ENCODE peak calls at places on chromosomes 5 and 9, in four cellular contexts. One of them, this sample, is unnamed. For H3K4me1 and H3K27me3, the result is how much of the 10 kb centered on the place peaks cover.

GRCh38 chr5:128455861-128456361 is 82.1 kb downstream of the FBN2 start:
- DNase-seq in lower lobe of right lung: no peak
- DNase-seq in fibroblast of lung: no peak
- DNase-seq in heart right ventricle: no peak
- DNase-seq in this sample: peak

GRCh38 chr5:73263001-73263710 is 90.2 kb downstream of the TMEM174 start:
- DNase-seq in heart right ventricle: no peak
- DNase-seq in lower lobe of right lung: no peak
- DNase-seq in fibroblast of lung: no peak
- DNase-seq in this sample: no peak

GRCh38 chr5:75053286-75054109 is 1.1 kb upstream of the GCNT4 start:
- DNase-seq in heart right ventricle: peak
- DNase-seq in lower lobe of right lung: peak
- DNase-seq in fibroblast of lung: peak
- DNase-seq in this sample: peak

GRCh38 chr9:97845130-97845529 is 7.9 kb upstream of the FOXE1 start:
- DNase-seq in fibroblast of lung: no peak
- DNase-seq in lower lobe of right lung: no peak
- DNase-seq in heart right ventricle: no peak
- DNase-seq in this sample: no peak

GRCh38 chr9:27184556-27185351 is 75.7 kb downstream of the TEK start:
- DNase-seq in lower lobe of right lung: no peak
- DNase-seq in fibroblast of lung: peak
- DNase-seq in heart right ventricle: no peak
- DNase-seq in this sample: no peak

GRCh38 chr9:93263334-93264229 is 79.6 kb downstream of the WNK2 start:
- DNase-seq in lower lobe of right lung: peak
- DNase-seq in heart right ventricle: no peak
- DNase-seq in fibroblast of lung: no peak
- DNase-seq in this sample: no peak

GRCh38 chr9:130998596-130999264 is 10.2 kb upstream of the LAMC3 start:
- DNase-seq in lower lobe of right lung: peak
- DNase-seq in fibroblast of lung: no peak
- DNase-seq in heart right ventricle: no peak
- DNase-seq in this sample: no peak

GRCh38 chr5:175378444-175379028 is 65.4 kb downstream of the DRD1 start:
- DNase-seq in lower lobe of right lung: no peak
- DNase-seq in heart right ventricle: no peak
- DNase-seq in fibroblast of lung: peak
- DNase-seq in this sample: peak

GRCh38 chr5:11497651-11498050 is 406.6 kb downstream of the CTNND2 start:
- DNase-seq in fibroblast of lung: no peak
- DNase-seq in lower lobe of right lung: no peak
- DNase-seq in heart right ventricle: no peak
- DNase-seq in this sample: no peak

GRCh38 chr9:114224247-114224610 is 68.9 kb downstream of the COL27A1 start:
- DNase-seq in heart right ventricle: no peak
- DNase-seq in lower lobe of right lung: no peak
- DNase-seq in fibroblast of lung: peak
- DNase-seq in this sample: peak

GRCh38 chr5:147507480-147508126 is 2.3 kb downstream of the DPYSL3 start:
- DNase-seq in lower lobe of right lung: no peak
- DNase-seq in fibroblast of lung: peak
- DNase-seq in heart right ventricle: no peak
- DNase-seq in this sample: no peak

GRCh38 chr5:125210241-125210947 is 464.0 kb upstream of the ZNF608 start:
- DNase-seq in fibroblast of lung: no peak
- DNase-seq in heart right ventricle: no peak
- DNase-seq in lower lobe of right lung: no peak
- DNase-seq in this sample: no peak

GRCh38 chr9:77023726-77024125 is 4.3 kb downstream of the FOXB2 start:
- DNase-seq in fibroblast of lung: no peak
- DNase-seq in heart right ventricle: no peak
- DNase-seq in lower lobe of right lung: no peak
- DNase-seq in this sample: no peak

GRCh38 chr9:16364347-16364746 is 506.1 kb downstream of the BNC2 start:
- DNase-seq in heart right ventricle: peak
- DNase-seq in lower lobe of right lung: peak
- DNase-seq in fibroblast of lung: no peak
- DNase-seq in this sample: no peak

GRCh38 chr9:110048976-110049698 is 158.8 kb downstream of the C9orf152 start:
- DNase-seq in lower lobe of right lung: no peak
- DNase-seq in heart right ventricle: peak
- DNase-seq in fibroblast of lung: peak
- DNase-seq in this sample: no peak

GRCh38 chr5:168752416-168753190 is 173.4 kb upstream of the PANK3 start:
- DNase-seq in fibroblast of lung: no peak
- DNase-seq in heart right ventricle: no peak
- DNase-seq in lower lobe of right lung: no peak
- DNase-seq in this sample: no peak

GRCh38 chr9:94867281-94867841 is 140.9 kb downstream of the AOPEP start:
- DNase-seq in fibroblast of lung: peak
- DNase-seq in heart right ventricle: peak
- DNase-seq in lower lobe of right lung: peak
- DNase-seq in this sample: peak
- H3K4me1 ChIP-seq in fibroblast of lung: under half
- H3K4me1 ChIP-seq in heart right ventricle: under half
- H3K4me1 ChIP-seq in lower lobe of right lung: half or more
- H3K4me1 ChIP-seq in this sample: half or more

GRCh38 chr5:126884269-126884819 is 107.4 kb downstream of the LMNB1 start:
- DNase-seq in lower lobe of right lung: no peak
- DNase-seq in fibroblast of lung: peak
- DNase-seq in heart right ventricle: no peak
- DNase-seq in this sample: no peak
- H3K27ac ChIP-seq in lower lobe of right lung: no peak
- H3K27ac ChIP-seq in fibroblast of lung: no peak
- H3K27ac ChIP-seq in heart right ventricle: no peak
- H3K27ac ChIP-seq in this sample: no peak

DNA sequence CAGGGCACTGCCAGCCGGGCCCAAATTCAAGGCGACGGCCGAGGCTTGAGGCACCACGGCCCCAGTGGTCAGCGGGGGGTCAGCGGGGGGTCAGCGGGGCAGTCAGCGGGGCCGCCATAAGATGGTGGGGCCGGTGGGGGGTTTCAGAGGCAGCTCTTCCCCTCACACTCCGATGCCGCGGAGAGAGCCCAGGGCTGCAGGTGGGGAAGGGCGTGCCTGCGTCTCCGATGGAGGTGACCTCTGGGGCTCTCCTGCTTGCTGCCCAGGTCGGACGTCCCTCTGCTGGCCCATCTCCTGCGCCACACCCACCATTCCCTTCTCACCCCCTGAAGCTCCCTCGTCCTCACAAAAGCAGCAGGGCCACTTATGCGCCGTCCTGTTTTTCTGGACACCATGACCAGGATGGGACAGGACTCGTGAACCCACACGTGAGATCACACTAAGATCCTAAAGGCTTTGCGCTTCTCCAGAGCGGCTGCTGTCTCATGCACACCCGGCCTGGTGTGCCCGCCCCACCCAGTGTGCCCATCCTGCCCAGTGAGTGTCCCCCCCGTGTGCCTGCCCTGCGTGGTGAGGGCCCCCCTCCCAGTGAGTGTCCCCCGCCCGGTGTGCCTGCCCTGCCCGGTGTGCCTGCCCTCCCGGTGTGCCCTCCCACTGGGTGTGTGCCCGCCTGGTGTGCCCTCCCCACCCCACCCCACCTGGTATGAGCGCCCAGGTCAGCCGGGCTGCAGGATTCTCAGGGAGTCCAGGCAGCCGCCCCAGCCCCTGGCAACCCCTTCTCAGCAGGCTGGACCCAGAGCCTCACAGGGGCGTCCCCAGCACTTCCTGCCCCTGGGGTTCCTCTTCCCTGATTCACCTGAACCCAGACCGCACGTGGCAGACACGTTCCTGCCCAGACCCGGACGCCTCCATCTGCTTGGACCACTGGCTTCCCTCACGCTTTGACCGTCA is 48.7 kb upstream of the NKD2 start:
- DNase-seq in fibroblast of lung: no peak
- DNase-seq in heart right ventricle: no peak
- DNase-seq in lower lobe of right lung: no peak
- DNase-seq in this sample: no peak
- H3K27me3 ChIP-seq in fibroblast of lung: under half
- H3K27me3 ChIP-seq in heart right ventricle: under half
- H3K27me3 ChIP-seq in lower lobe of right lung: under half
- H3K27me3 ChIP-seq in this sample: under half

GRCh38 chr5:142356716-142357468 is 32.1 kb upstream of the SPRY4 start:
- DNase-seq in heart right ventricle: peak
- DNase-seq in fibroblast of lung: peak
- DNase-seq in lower lobe of right lung: peak
- DNase-seq in this sample: peak

GRCh38 chr5:142358121-142358520 is 33.3 kb upstream of the SPRY4 start:
- DNase-seq in fibroblast of lung: no peak
- DNase-seq in heart right ventricle: no peak
- DNase-seq in lower lobe of right lung: no peak
- DNase-seq in this sample: no peak

GRCh38 chr5:142360051-142360498 is 35.3 kb upstream of the SPRY4 start:
- DNase-seq in heart right ventricle: no peak
- DNase-seq in lower lobe of right lung: no peak
- DNase-seq in fibroblast of lung: no peak
- DNase-seq in this sample: no peak

GRCh38 chr5:142357469-142358090 is 32.8 kb upstream of the SPRY4 start:
- DNase-seq in fibroblast of lung: peak
- DNase-seq in lower lobe of right lung: no peak
- DNase-seq in heart right ventricle: no peak
- DNase-seq in this sample: no peak

DNA sequence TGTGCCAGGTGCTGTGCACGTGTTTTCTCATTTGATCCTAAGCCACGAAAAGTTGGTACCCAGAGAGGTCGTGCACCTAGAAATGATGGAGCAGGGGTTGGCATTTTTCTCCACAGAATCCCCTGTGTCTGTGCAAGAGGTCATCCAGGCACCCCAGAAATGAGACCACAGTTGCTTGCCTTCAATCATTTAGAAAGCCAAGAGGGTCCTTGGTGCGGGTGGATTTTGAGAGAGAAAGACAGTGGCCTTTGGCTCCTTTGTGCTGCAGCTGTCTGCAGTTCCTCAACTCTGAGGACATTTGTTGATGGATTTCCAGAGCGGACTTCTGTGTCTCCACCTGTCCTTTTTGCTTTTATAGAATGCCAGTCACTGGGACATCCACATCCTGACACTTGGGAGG is 33.8 kb upstream of the SPRY4 start:
- DNase-seq in lower lobe of right lung: no peak
- DNase-seq in fibroblast of lung: no peak
- DNase-seq in heart right ventricle: no peak
- DNase-seq in this sample: peak
- H3K4me1 ChIP-seq in lower lobe of right lung: under half
- H3K4me1 ChIP-seq in fibroblast of lung: under half
- H3K4me1 ChIP-seq in heart right ventricle: under half
- H3K4me1 ChIP-seq in this sample: under half

GRCh38 chr9:26158631-26159150 is 480.4 kb upstream of the TUSC1 start:
- DNase-seq in lower lobe of right lung: no peak
- DNase-seq in heart right ventricle: no peak
- DNase-seq in fibroblast of lung: no peak
- DNase-seq in this sample: no peak
- H3K27ac ChIP-seq in lower lobe of right lung: no peak
- H3K27ac ChIP-seq in heart right ventricle: no peak
- H3K27ac ChIP-seq in fibroblast of lung: no peak
- H3K27ac ChIP-seq in this sample: no peak

GRCh38 chr5:135885031-135885430 is 10.6 kb downstream of the IL9 start:
- DNase-seq in fibroblast of lung: no peak
- DNase-seq in lower lobe of right lung: no peak
- DNase-seq in heart right ventricle: no peak
- DNase-seq in this sample: no peak

GRCh38 chr5:135881244-135881643 is 14.4 kb downstream of the IL9 start:
- DNase-seq in heart right ventricle: no peak
- DNase-seq in fibroblast of lung: no peak
- DNase-seq in lower lobe of right lung: no peak
- DNase-seq in this sample: no peak

GRCh38 chr5:135880801-135881200 is 14.8 kb downstream of the IL9 start:
- DNase-seq in fibroblast of lung: no peak
- DNase-seq in lower lobe of right lung: no peak
- DNase-seq in heart right ventricle: no peak
- DNase-seq in this sample: no peak

GRCh38 chr5:135883441-135883840 is 12.2 kb downstream of the IL9 start:
- DNase-seq in lower lobe of right lung: no peak
- DNase-seq in fibroblast of lung: no peak
- DNase-seq in heart right ventricle: no peak
- DNase-seq in this sample: no peak

DNA sequence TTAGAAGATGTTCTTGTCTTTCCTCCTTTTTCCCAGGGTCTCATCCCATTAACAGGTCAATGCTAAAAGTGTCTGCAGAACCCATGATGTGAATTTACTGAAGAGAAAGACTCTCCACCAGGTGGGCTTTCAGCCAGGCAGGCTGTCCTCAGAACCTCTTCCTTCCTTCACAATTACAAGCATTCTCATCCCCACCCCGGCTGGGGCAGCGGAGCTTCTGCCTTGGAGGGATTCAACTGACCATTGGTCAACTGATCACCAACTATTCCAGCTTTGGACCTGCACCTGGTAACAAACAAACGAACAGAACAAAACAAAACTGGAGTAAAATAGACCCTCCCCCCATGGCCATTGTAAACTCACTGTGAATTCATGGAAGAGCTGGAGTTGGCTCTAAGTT is 12.6 kb downstream of the IL9 start:
- DNase-seq in fibroblast of lung: no peak
- DNase-seq in heart right ventricle: no peak
- DNase-seq in lower lobe of right lung: no peak
- DNase-seq in this sample: no peak
- H3K27me3 ChIP-seq in fibroblast of lung: under half
- H3K27me3 ChIP-seq in heart right ventricle: half or more
- H3K27me3 ChIP-seq in lower lobe of right lung: under half
- H3K27me3 ChIP-seq in this sample: under half

DNA sequence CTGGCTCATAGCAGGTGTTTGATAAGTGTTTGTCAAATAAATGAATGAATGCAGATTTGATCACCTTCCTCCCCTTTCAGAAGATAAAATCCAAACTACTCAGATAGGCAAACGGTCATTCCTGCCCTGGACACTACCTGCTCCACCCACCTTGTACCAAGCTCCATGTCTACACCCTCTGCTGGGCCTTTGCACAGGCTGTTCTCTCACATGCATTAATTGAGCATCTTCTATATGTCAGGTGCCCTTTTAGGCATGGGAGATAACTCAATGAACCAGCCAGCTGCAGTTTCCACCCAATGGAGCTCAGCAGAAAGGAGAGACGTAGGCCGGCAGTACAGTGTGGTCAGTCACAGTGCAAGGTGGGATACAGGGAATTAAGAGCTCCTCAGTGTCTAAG is 102.3 kb upstream of the CPEB4 start:
- DNase-seq in lower lobe of right lung: no peak
- DNase-seq in heart right ventricle: no peak
- DNase-seq in fibroblast of lung: no peak
- DNase-seq in this sample: no peak
- H3K4me1 ChIP-seq in lower lobe of right lung: under half
- H3K4me1 ChIP-seq in heart right ventricle: under half
- H3K4me1 ChIP-seq in fibroblast of lung: under half
- H3K4me1 ChIP-seq in this sample: under half

This sample was measured in SJCRH30.